ENCODE peak calls at places on chromosomes 16 and 17, in ten cellular contexts. F is nephron progenitor cell, L is bronchial epithelial cell, Q is epithelial cell of esophagus, K is PC-9, C is IMR-90, N is A549, R is lower leg skin, H is fibroblast of mammary gland, Z is neural progenitor cell. A is an unnamed sample.

GRCh38 chr16:28279006-28279405 is 13.3 kb upstream of the SBK1 start:
- DNase-seq in F (no peak), L (no peak), Q (no peak), K (no peak), C (no peak), N (no peak), R (no peak), H (no peak), Z (no peak), A (no peak)

GRCh38 chr17:73489991-73490390 is 154.3 kb downstream of the SDK2 start:
- DNase-seq in F (no peak), L (no peak), Q (no peak), K (no peak), C (no peak), N (no peak), R (no peak), H (no peak), Z (no peak), A (no peak)

GRCh38 chr17:59753522-59754467 is 46.3 kb downstream of the VMP1 start:
- DNase-seq in F (peak), L (peak), Q (peak), K (peak), C (peak), N (peak), R (no peak), H (peak), Z (peak), A (peak)

GRCh38 chr17:60851181-60851580 is 173.5 kb downstream of the BCAS3 start:
- DNase-seq in F (no peak), L (no peak), Q (no peak), K (no peak), C (no peak), N (no peak), R (no peak), H (no peak), Z (no peak), A (no peak)

GRCh38 chr16:84455031-84455430 is 49.4 kb downstream of the MEAK7 start:
- DNase-seq in F (no peak), L (no peak), Q (no peak), K (no peak), C (no peak), N (no peak), R (no peak), H (no peak), Z (no peak), A (no peak)

GRCh38 chr17:2594657-2595085 is 1.2 kb downstream of the PAFAH1B1 start:
- DNase-seq in F (no peak), L (no peak), Q (no peak), K (no peak), C (no peak), N (peak), R (no peak), H (no peak), Z (no peak), A (no peak)

GRCh38 chr17:28507567-28508195 is 1.5 kb downstream of the FOXN1 start:
- DNase-seq in F (no peak), L (peak), Q (peak), K (no peak), C (no peak), N (no peak), R (no peak), H (no peak), Z (no peak), A (no peak)

GRCh38 chr16:46729326-46729995 is 18.7 kb downstream of the MYLK3 start:
- DNase-seq in F (no peak), L (no peak), Q (no peak), K (no peak), C (no peak), N (no peak), R (peak), H (no peak), Z (no peak), A (no peak)

GRCh38 chr17:7043195-7043543 is 723 bp downstream of the SLC16A11 start:
- DNase-seq in F (no peak), L (no peak), Q (no peak), K (no peak), C (no peak), N (no peak), R (no peak), H (no peak), Z (peak), A (no peak)

GRCh38 chr16:24041834-24042631 is 206.2 kb downstream of the PRKCB start:
- DNase-seq in F (peak), L (peak), Q (peak), K (no peak), C (peak), N (peak), R (no peak), H (peak), Z (peak), A (peak)

GRCh38 chr17:70564006-70564620 is 394.8 kb downstream of the KCNJ2 start:
- DNase-seq in F (no peak), L (peak), Q (peak), K (no peak), C (peak), N (no peak), R (no peak), H (peak), Z (no peak), A (no peak)

GRCh38 chr17:71441098-71441497 is 679.7 kb upstream of the SOX9 start:
- DNase-seq in F (no peak), L (peak), Q (peak), K (no peak), C (peak), N (peak), R (no peak), H (peak), Z (no peak), A (peak)

GRCh38 chr17:39139137-39139516 is 12.3 kb downstream of the PLXDC1 start:
- DNase-seq in F (no peak), L (peak), Q (peak), K (peak), C (peak), N (no peak), R (no peak), H (peak), Z (no peak), A (peak)

GRCh38 chr16:20878682-20879147 is 21.4 kb downstream of the DCUN1D3 start:
- DNase-seq in F (peak), L (no peak), Q (no peak), K (no peak), C (no peak), N (no peak), R (no peak), H (no peak), Z (no peak), A (no peak)

GRCh38 chr17:10217916-10218315 is 19.5 kb upstream of the GAS7 start:
- DNase-seq in F (no peak), L (no peak), Q (no peak), K (no peak), C (peak), N (no peak), R (no peak), H (peak), Z (no peak), A (no peak)

GRCh38 chr16:70438325-70438982 is 446 bp downstream of the ST3GAL2 start:
- DNase-seq in F (no peak), L (no peak), Q (no peak), K (no peak), C (no peak), N (no peak), R (peak), H (no peak), Z (no peak), A (no peak)

GRCh38 chr16:66001432-66001831 is 365.1 kb upstream of the CDH5 start:
- DNase-seq in F (no peak), L (peak), Q (no peak), K (no peak), C (peak), N (no peak), R (no peak), H (peak), Z (no peak), A (no peak)

DNA sequence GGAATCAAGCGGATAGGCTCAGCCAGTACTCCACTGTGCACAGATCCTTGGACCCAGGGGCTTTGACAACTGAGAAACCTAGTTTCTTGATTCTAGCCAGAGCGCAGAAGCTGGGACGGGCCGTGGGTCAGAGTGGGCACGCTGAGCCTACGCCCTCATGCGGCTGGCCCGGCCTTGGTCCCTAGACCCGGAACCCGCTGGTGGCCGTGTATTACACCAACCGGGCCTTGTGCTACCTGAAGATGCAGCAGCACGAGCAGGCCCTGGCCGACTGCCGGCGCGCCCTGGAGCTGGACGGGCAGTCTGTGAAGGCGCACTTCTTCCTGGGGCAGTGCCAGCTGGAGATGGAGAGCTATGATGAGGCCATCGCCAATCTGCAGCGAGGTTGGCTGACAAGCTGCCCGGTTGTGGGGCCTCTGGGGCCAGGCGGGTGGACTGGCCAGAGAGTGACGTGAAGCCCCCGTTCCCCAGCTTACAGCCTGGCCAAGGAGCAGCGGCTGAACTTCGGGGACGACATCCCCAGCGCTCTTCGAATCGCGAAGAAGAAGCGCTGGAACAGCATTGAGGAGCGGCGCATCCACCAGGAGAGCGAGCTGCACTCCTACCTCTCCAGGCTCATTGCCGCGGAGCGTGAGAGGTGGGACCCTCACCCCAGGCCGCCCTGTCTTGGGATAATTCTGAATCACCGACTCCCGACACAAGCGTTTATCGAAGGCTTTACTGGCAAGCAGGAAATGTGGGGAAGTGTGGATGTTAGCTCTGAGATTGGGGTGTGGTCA is 946 bp downstream of the STUB1 start:
- DNase-seq in F (no peak), L (peak), Q (peak), K (no peak), C (peak), N (peak), R (no peak), H (peak), Z (peak), A (peak)
- TF ChIP-seq CTCF in F (no peak), L (peak), Q (peak), K (no peak), C (peak), N (no peak), R (no peak), H (no peak), Z (peak), A (peak)

GRCh38 chr16:62208934-62209333 is 172.7 kb upstream of the CDH8 start:
- DNase-seq in F (no peak), L (no peak), Q (no peak), K (no peak), C (no peak), N (no peak), R (no peak), H (no peak), Z (no peak), A (no peak)

GRCh38 chr16:62213763-62214162 is 177.5 kb upstream of the CDH8 start:
- DNase-seq in F (no peak), L (no peak), Q (peak), K (no peak), C (no peak), N (peak), R (no peak), H (no peak), Z (peak), A (no peak)
- TF ChIP-seq CTCF in F (no peak), L (no peak), Q (peak), K (no peak), C (no peak), N (no peak), R (no peak), H (no peak), Z (peak), A (no peak)

GRCh38 chr16:817001-817906 is 16.7 kb upstream of the GNG13 start:
- DNase-seq in F (no peak), L (no peak), Q (no peak), K (no peak), C (no peak), N (no peak), R (no peak), H (no peak), Z (no peak), A (no peak)

GRCh38 chr16:813916-814412 is 13.4 kb upstream of the GNG13 start:
- DNase-seq in F (no peak), L (no peak), Q (no peak), K (no peak), C (no peak), N (no peak), R (no peak), H (no peak), Z (no peak), A (peak)

GRCh38 chr16:818132-818531 is 17.6 kb upstream of the GNG13 start:
- DNase-seq in F (no peak), L (no peak), Q (no peak), K (no peak), C (no peak), N (no peak), R (no peak), H (no peak), Z (no peak), A (no peak)

GRCh38 chr16:814974-815373 is 14.4 kb upstream of the GNG13 start:
- DNase-seq in F (no peak), L (no peak), Q (no peak), K (no peak), C (peak), N (no peak), R (no peak), H (peak), Z (no peak), A (peak)

GRCh38 chr16:815861-816260 is 15.3 kb upstream of the GNG13 start:
- DNase-seq in F (no peak), L (no peak), Q (no peak), K (no peak), C (no peak), N (no peak), R (no peak), H (no peak), Z (no peak), A (no peak)
- TF ChIP-seq CTCF in F (no peak), L (no peak), Q (no peak), K (no peak), C (no peak), N (no peak), R (no peak), H (no peak), Z (no peak), A (no peak)

GRCh38 chr17:37570527-37571093 is 38.6 kb downstream of the SYNRG start:
- DNase-seq in F (peak), L (peak), Q (peak), K (peak), C (peak), N (peak), R (no peak), H (peak), Z (peak), A (peak)
- TF ChIP-seq CTCF in F (peak), L (peak), Q (peak), K (peak), C (peak), N (peak), R (no peak), H (peak), Z (peak), A (peak)

GRCh38 chr17:79942011-79942405 is 93.7 kb downstream of the TBC1D16 start:
- DNase-seq in F (no peak), L (no peak), Q (no peak), K (no peak), C (no peak), N (no peak), R (peak), H (no peak), Z (no peak), A (no peak)
- TF ChIP-seq CTCF in F (no peak), L (no peak), Q (no peak), K (no peak), C (no peak), N (no peak), R (no peak), H (no peak), Z (no peak), A (no peak)

GRCh38 chr17:80252871-80253270 is 7.8 kb upstream of the RNF213 start:
- DNase-seq in F (peak), L (peak), Q (peak), K (no peak), C (no peak), N (peak), R (no peak), H (no peak), Z (peak), A (no peak)
- TF ChIP-seq CTCF in F (peak), L (peak), Q (peak), K (no peak), C (peak), N (peak), R (no peak), H (no peak), Z (peak), A (no peak)

DNA sequence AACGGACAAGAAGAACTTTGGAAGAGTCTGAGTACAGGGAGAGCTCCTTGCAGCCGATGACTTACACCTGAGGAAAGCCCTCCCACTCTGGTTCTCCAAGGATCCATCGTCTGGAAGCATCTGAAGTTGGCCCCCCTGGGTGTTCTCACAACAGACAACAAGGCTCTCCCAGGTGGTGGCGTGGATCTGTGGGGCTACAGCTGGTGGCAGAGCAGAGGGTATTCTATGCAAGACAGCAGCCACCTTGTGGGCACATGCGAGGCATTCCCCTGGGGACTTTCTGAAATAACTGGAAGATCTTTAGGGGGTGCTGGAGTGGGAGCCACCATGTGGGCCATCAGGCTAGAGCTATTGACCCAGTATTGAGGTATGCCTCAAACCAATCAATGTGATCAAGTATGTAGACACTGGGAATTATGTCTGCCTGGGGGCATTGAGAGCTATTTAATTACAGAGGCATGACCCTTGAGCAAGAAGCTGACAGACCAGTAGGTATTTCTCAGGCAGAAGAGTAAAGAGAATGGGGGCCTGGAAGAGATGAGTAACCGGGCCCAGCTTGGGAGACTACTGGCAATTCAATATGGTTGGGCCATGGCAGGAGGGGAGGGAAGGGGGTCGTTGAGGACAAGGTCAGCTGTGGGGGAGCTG is 6.9 kb upstream of the KRT19 start:
- DNase-seq in F (no peak), L (no peak), Q (no peak), K (peak), C (no peak), N (no peak), R (no peak), H (no peak), Z (no peak), A (no peak)
- TF ChIP-seq CTCF in F (no peak), L (no peak), Q (no peak), K (no peak), C (no peak), N (no peak), R (no peak), H (no peak), Z (no peak), A (peak)

GRCh38 chr17:78174870-78175642 is 6.7 kb downstream of the SYNGR2 start:
- DNase-seq in F (no peak), L (no peak), Q (peak), K (no peak), C (no peak), N (no peak), R (no peak), H (no peak), Z (peak), A (no peak)
- TF ChIP-seq CTCF in F (no peak), L (peak), Q (peak), K (no peak), C (no peak), N (peak), R (no peak), H (no peak), Z (peak), A (peak)

GRCh38 chr17:44219126-44219635 is 294 bp downstream of the UBTF start:
- DNase-seq in F (peak), L (peak), Q (peak), K (no peak), C (peak), N (peak), R (peak), H (peak), Z (peak), A (no peak)
- TF ChIP-seq CTCF in F (no peak), L (peak), Q (no peak), K (no peak), C (peak), N (no peak), R (no peak), H (no peak), Z (peak), A (peak)

GRCh38 chr16:31493506-31494125 is 10.7 kb downstream of the SLC5A2 start:
- DNase-seq in F (no peak), L (no peak), Q (no peak), K (no peak), C (no peak), N (no peak), R (no peak), H (no peak), Z (no peak), A (no peak)

GRCh38 chr16:31498493-31498892 is 9.7 kb downstream of the RUSF1 start:
- DNase-seq in F (no peak), L (no peak), Q (no peak), K (no peak), C (no peak), N (no peak), R (no peak), H (no peak), Z (no peak), A (no peak)

GRCh38 chr16:31499928-31500327 is 8.3 kb downstream of the RUSF1 start:
- DNase-seq in F (no peak), L (no peak), Q (no peak), K (no peak), C (no peak), N (no peak), R (no peak), H (no peak), Z (no peak), A (no peak)

GRCh38 chr16:31501226-31501965 is 6.8 kb downstream of the RUSF1 start:
- DNase-seq in F (no peak), L (no peak), Q (no peak), K (no peak), C (no peak), N (no peak), R (no peak), H (no peak), Z (no peak), A (no peak)

DNA sequence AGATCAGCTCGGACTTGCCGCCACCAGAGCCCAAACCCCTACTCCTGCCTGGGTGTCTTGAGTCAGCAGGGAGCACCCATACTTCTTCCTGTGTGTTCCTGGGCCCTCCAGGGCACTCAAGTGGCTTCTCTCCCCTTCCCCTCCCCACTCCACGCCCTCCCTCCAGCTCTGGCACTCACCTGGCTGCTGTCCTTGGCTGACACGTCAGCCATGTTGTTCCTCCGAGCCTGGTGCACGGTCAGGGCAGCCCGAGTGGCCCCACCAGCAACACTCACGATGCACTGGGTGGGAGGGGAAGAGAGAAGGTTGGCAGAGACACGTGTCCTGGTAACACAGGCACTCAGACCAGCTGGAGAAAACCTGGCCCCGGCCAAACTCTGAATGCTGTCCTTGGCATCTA is 11.5 kb downstream of the RUSF1 start:
- DNase-seq in F (no peak), L (no peak), Q (no peak), K (no peak), C (no peak), N (no peak), R (no peak), H (no peak), Z (no peak), A (no peak)
- TF ChIP-seq CTCF in F (no peak), L (no peak), Q (no peak), K (no peak), C (no peak), N (no peak), R (no peak), H (no peak), Z (no peak), A (no peak)